ENCODE peak calls at places on chromosomes 5 and 9, in nine cellular contexts. V is heart left ventricle, A is sigmoid colon, M is ovary, E is GM12878, Z is stomach, G is body of pancreas, S is prostate gland, X is endothelial cell of umbilical vein. Q is an unnamed sample.
A peak's percentile ranks its signal among the peaks of the same experiment; 100 is the strongest.

GRCh38 chr5:14185336-14186131 is 42.4 kb downstream of the TRIO start:
- DNase-seq in V (no peak), A (no peak), M (no peak), E (no peak), Z (no peak), G (no peak), S (no peak), X (peak; percentile 38), Q (no peak)

GRCh38 chr9:14072850-14073249 is 241.1 kb downstream of the NFIB start:
- DNase-seq in V (no peak), A (no peak), M (no peak), E (no peak), Z (no peak), G (no peak), S (no peak), X (no peak), Q (no peak)

GRCh38 chr5:157821822-157822622 is 36.9 kb downstream of the CLINT1 start:
- DNase-seq in V (no peak), A (no peak), M (no peak), E (no peak), Z (no peak), G (no peak), S (no peak), X (no peak), Q (no peak)

GRCh38 chr5:55568629-55569512 is 34.1 kb upstream of the PLPP1 start:
- DNase-seq in V (no peak), A (no peak), M (no peak), E (no peak), Z (no peak), G (no peak), S (no peak), X (no peak), Q (no peak)

GRCh38 chr5:37751227-37751626 is 88.6 kb downstream of the GDNF start:
- DNase-seq in V (no peak), A (no peak), M (no peak), E (no peak), Z (no peak), G (no peak), S (no peak), X (no peak), Q (no peak)

GRCh38 chr5:1121101-1121500 is 9.2 kb upstream of the SLC12A7 start:
- DNase-seq in V (no peak), A (no peak), M (no peak), E (no peak), Z (no peak), G (no peak), S (no peak), X (no peak), Q (no peak)

GRCh38 chr5:56676091-56676768 is 139.1 kb upstream of the MAP3K1 start:
- DNase-seq in V (no peak), A (no peak), M (no peak), E (no peak), Z (no peak), G (no peak), S (no peak), X (no peak), Q (no peak)

GRCh38 chr5:168218746-168219145 is 72.7 kb upstream of the WWC1 start:
- DNase-seq in V (no peak), A (no peak), M (no peak), E (no peak), Z (no peak), G (no peak), S (no peak), X (no peak), Q (no peak)

GRCh38 chr5:143016777-143017374 is 246.7 kb downstream of the ARHGAP26 start:
- DNase-seq in V (no peak), A (no peak), M (no peak), E (no peak), Z (no peak), G (peak; percentile 21), S (peak; percentile 39), X (peak; percentile 67), Q (peak; percentile 45)

GRCh38 chr9:104879555-104880318 is 48.2 kb downstream of the ABCA1 start:
- DNase-seq in V (no peak), A (no peak), M (no peak), E (no peak), Z (no peak), G (no peak), S (no peak), X (peak; percentile 82), Q (no peak)

GRCh38 chr9:121651295-121652036 is at the start of gene DAB2IP:
- DNase-seq in V (peak; percentile 67), A (peak; percentile 84), M (peak; percentile 78), E (no peak), Z (peak; percentile 69), G (peak; percentile 77), S (peak; percentile 33), X (peak; percentile 59), Q (peak; percentile 61)
- TF ChIP-seq POLR2A in V (no peak), A (no peak), M (peak; percentile 21), E (no peak), Z (no peak), G (no peak), S (no peak), X (peak; percentile 58), Q (no peak)

GRCh38 chr9:35056571-35057270 is 15.7 kb downstream of the VCP start:
- DNase-seq in V (no peak), A (no peak), M (no peak), E (no peak), Z (no peak), G (no peak), S (no peak), X (no peak), Q (no peak)

GRCh38 chr9:35054871-35055644 is 17.4 kb downstream of the VCP start:
- DNase-seq in V (no peak), A (no peak), M (no peak), E (no peak), Z (no peak), G (no peak), S (no peak), X (no peak), Q (no peak)

GRCh38 chr9:35057271-35057620 is 15.2 kb downstream of the VCP start:
- DNase-seq in V (no peak), A (no peak), M (no peak), E (no peak), Z (no peak), G (no peak), S (no peak), X (no peak), Q (no peak)

GRCh38 chr9:35059438-35059837 is 13.0 kb downstream of the VCP start:
- DNase-seq in V (no peak), A (no peak), M (no peak), E (no peak), Z (no peak), G (no peak), S (no peak), X (no peak), Q (no peak)

GRCh38 chr9:35060548-35061207 is 11.7 kb downstream of the VCP start:
- DNase-seq in V (no peak), A (no peak), M (no peak), E (no peak), Z (no peak), G (no peak), S (no peak), X (no peak), Q (no peak)
- H3K4me3 ChIP-seq in V (no peak overlapping the region), A (no peak overlapping the region), M (no peak overlapping the region), E (no peak overlapping the region), Z (no peak overlapping the region), G (no peak overlapping the region), S (no peak overlapping the region), X (no peak overlapping the region), Q (no peak overlapping the region)

GRCh38 chr5:6083311-6083941 is 294.9 kb downstream of the MED10 start:
- DNase-seq in V (no peak), A (no peak), M (no peak), E (no peak), Z (no peak), G (no peak), S (no peak), X (no peak), Q (no peak)

GRCh38 chr5:6082685-6083084 is 295.7 kb downstream of the MED10 start:
- DNase-seq in V (no peak), A (no peak), M (no peak), E (no peak), Z (no peak), G (no peak), S (no peak), X (no peak), Q (no peak)

GRCh38 chr5:6080436-6080835 is 297.9 kb downstream of the MED10 start:
- DNase-seq in V (no peak), A (no peak), M (no peak), E (no peak), Z (no peak), G (no peak), S (no peak), X (no peak), Q (no peak)

GRCh38 chr5:6080930-6081726 is 297.2 kb downstream of the MED10 start:
- DNase-seq in V (no peak), A (no peak), M (no peak), E (no peak), Z (no peak), G (no peak), S (no peak), X (no peak), Q (no peak)

DNA sequence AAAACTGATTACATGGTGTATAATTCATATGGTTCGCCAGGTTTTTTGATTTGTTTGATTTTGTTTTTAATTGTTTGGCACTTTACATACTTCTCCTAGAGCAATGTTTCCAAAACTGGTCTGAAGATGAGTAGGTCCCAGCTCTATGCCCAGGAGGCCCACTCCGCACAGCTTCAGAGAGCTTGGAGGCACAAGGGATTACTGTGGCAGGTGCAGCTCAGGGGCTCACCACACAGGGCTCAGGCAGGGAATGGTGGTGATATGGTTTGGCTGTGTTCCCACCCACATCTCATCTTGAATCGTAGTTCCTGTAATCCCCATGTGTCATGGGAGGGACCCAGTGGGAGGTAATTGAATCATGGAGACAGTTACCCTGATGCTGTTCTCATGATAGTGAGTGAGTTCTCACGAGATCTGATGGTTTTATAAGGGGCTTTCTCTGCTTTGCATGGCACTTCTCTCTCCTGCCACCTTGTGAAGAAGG is 296.6 kb downstream of the MED10 start:
- DNase-seq in V (no peak), A (no peak), M (no peak), E (no peak), Z (no peak), G (no peak), S (no peak), X (no peak), Q (no peak)
- TF ChIP-seq POLR2A in V (no peak), A (no peak), M (no peak), E (no peak), Z (no peak), G (no peak), S (no peak), X (no peak), Q (no peak)

DNA sequence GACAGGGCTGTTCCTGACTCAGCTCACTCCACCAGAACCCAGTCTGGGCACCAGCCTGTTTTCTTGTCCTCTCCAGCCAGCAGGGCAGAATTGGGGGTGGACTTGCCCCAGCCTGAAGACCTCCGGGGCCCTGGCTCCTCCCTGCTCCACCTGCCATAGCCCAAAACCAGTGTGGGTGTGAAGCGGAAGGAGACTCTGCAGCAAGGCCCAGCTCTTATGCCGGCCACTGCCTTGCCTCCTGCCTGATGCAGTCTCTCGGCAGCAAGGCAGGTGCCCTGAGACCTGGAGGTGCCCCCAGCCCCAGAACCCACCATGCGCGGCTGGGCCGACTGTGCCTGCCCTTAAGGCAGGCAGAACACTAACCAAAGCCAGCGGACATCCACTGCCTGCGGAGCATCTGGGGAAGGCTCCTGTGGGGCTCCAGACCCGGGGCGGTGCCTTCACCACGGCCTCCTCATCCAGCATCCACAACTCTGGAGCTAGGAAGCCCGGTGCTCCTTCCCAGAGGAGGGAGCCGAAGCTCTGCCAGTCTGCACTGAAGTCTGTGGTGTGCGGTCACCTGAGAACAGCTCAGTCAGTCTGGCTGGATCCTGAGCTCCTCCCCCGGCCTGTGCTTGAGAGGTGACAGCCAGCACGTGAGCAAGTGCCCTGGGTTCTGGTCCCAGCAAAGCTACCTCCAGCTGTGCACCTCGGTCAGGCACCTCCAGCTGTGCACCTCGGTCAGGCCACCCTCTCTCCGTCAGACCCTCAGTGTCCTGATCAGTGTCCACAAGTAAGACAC is 116.7 kb downstream of the ADAMTS2 start:
- DNase-seq in V (no peak), A (peak; percentile 53), M (no peak), E (no peak), Z (no peak), G (peak; percentile 17), S (no peak), X (no peak), Q (no peak)
- H3K4me3 ChIP-seq in V (no peak overlapping the region), A (no peak overlapping the region), M (no peak overlapping the region), E (no peak overlapping the region), Z (no peak overlapping the region), G (no peak overlapping the region), S (no peak overlapping the region), X (no peak overlapping the region), Q (no peak overlapping the region)

Q was measured in testis.